ENCODE peak calls at places on chromosome 21, in five cellular contexts. E is dermis blood vessel endothelial cell, Y is left cardiac atrium, P is RWPE2, S is NCI-H748 treated with DMSO at 0.1 percent for 48 hours. U is an unnamed sample.

GRCh38 chr21:45617021-45617930 is 26.2 kb upstream of the PCBP3 start:
- DNase-seq in E (no peak), P (peak; percentile 44), S (no peak), Y (no peak), U (no peak)

GRCh38 chr21:26835027-26835713 is 10.0 kb downstream of the ADAMTS1 start:
- DNase-seq in Y (no peak), E (no peak), P (no peak), S (no peak), U (no peak)

GRCh38 chr21:35041122-35041521 is 8.0 kb downstream of the RUNX1 start:
- DNase-seq in P (no peak), S (no peak), Y (no peak), E (no peak), U (no peak)

GRCh38 chr21:29434081-29434480 is 135.4 kb downstream of the BACH1 start:
- DNase-seq in P (no peak), Y (no peak), S (no peak), E (no peak), U (no peak)

GRCh38 chr21:42319368-42319767 is 4.2 kb upstream of the TFF3 start:
- DNase-seq in S (no peak), P (no peak), E (peak; percentile 45), Y (no peak), U (no peak)

GRCh38 chr21:42214081-42214750 is 4.7 kb upstream of the ABCG1 start:
- DNase-seq in P (peak; percentile 58), Y (no peak), E (no peak), S (no peak), U (no peak)

GRCh38 chr21:42213082-42213774 is 5.7 kb upstream of the ABCG1 start:
- DNase-seq in P (peak; percentile 23), E (no peak), S (no peak), Y (no peak), U (no peak)

GRCh38 chr21:32261929-32262328 is 16.9 kb downstream of the MIS18A start:
- DNase-seq in P (no peak), E (no peak), Y (no peak), S (no peak), U (no peak)

GRCh38 chr21:45344576-45344975 is 56.9 kb upstream of the POFUT2 start:
- DNase-seq in Y (no peak), E (no peak), S (no peak), P (no peak), U (no peak)

GRCh38 chr21:46080171-46081021 is 17.5 kb upstream of the COL6A2 start:
- DNase-seq in S (no peak), Y (peak; percentile 70), P (peak; percentile 48), E (no peak), U (no peak)

GRCh38 chr21:34511787-34512451 is at the start of gene KCNE1:
- DNase-seq in P (no peak), Y (no peak), S (no peak), E (no peak), U (no peak)

GRCh38 chr21:34004984-34005383 is 68.4 kb upstream of the MRPS6 start:
- DNase-seq in E (no peak), P (no peak), S (no peak), Y (peak; percentile 61), U (no peak)

GRCh38 chr21:31961704-31962103 is 88.9 kb downstream of the HUNK start:
- DNase-seq in E (no peak), P (no peak), S (no peak), Y (no peak), U (no peak)

GRCh38 chr21:44397431-44398031 is 44.1 kb downstream of the TRPM2 start:
- DNase-seq in P (no peak), E (no peak), Y (no peak), S (no peak), U (no peak)

GRCh38 chr21:16541366-16541765 is 811.6 kb downstream of the USP25 start:
- DNase-seq in P (no peak), S (no peak), E (no peak), Y (no peak), U (peak; percentile 26)

GRCh38 chr21:38567577-38568360 is 69.5 kb upstream of the ERG start:
- DNase-seq in E (no peak), P (no peak), S (no peak), Y (peak; percentile 23), U (no peak)

GRCh38 chr21:34509151-34509550 is 2.9 kb downstream of the KCNE1 start:
- DNase-seq in E (no peak), Y (no peak), S (no peak), P (no peak), U (no peak)

U was measured in endothelial cell of umbilical vein.